ENCODE peak calls at places on chromosomes 12 and 14, in four cellular contexts. One of them, this sample, is unnamed.

GRCh38 chr12:76883151-76883550 is 4.3 kb upstream of the CSRP2 start:
- DNase-seq in posterior cingulate gyrus: no peak
- DNase-seq in CD8-positive, alpha-beta memory T cell: no peak
- DNase-seq in Peyer's patch: no peak
- DNase-seq in this sample: no peak

GRCh38 chr12:9253464-9253863 is 45.3 kb upstream of the PZP start:
- DNase-seq in posterior cingulate gyrus: no peak
- DNase-seq in CD8-positive, alpha-beta memory T cell: no peak
- DNase-seq in Peyer's patch: no peak
- DNase-seq in this sample: no peak

GRCh38 chr12:52258335-52258901 is 16.0 kb upstream of the KRT86 start:
- DNase-seq in posterior cingulate gyrus: no peak
- DNase-seq in CD8-positive, alpha-beta memory T cell: no peak
- DNase-seq in Peyer's patch: no peak
- DNase-seq in this sample: no peak

GRCh38 chr12:4909734-4910501 is at the start of gene KCNA1:
- DNase-seq in posterior cingulate gyrus: peak
- DNase-seq in CD8-positive, alpha-beta memory T cell: no peak
- DNase-seq in Peyer's patch: no peak
- DNase-seq in this sample: no peak

GRCh38 chr14:70809238-70810214 is at the start of gene MAP3K9:
- DNase-seq in posterior cingulate gyrus: peak
- DNase-seq in CD8-positive, alpha-beta memory T cell: peak
- DNase-seq in Peyer's patch: peak
- DNase-seq in this sample: peak

GRCh38 chr12:92765871-92766270 is 63.1 kb downstream of the PLEKHG7 start:
- DNase-seq in posterior cingulate gyrus: no peak
- DNase-seq in CD8-positive, alpha-beta memory T cell: no peak
- DNase-seq in Peyer's patch: no peak
- DNase-seq in this sample: no peak

GRCh38 chr12:96241484-96242256 is 47.5 kb downstream of the ELK3 start:
- DNase-seq in posterior cingulate gyrus: no peak
- DNase-seq in CD8-positive, alpha-beta memory T cell: peak
- DNase-seq in Peyer's patch: peak
- DNase-seq in this sample: no peak

GRCh38 chr14:33567003-33567735 is 383.7 kb downstream of the EGLN3 start:
- DNase-seq in posterior cingulate gyrus: no peak
- DNase-seq in CD8-positive, alpha-beta memory T cell: no peak
- DNase-seq in Peyer's patch: no peak
- DNase-seq in this sample: no peak

GRCh38 chr12:41225179-41225578 is 37.1 kb downstream of the PDZRN4 start:
- DNase-seq in posterior cingulate gyrus: no peak
- DNase-seq in CD8-positive, alpha-beta memory T cell: no peak
- DNase-seq in Peyer's patch: no peak
- DNase-seq in this sample: no peak

GRCh38 chr12:27185234-27186045 is 58.6 kb upstream of the STK38L start:
- DNase-seq in posterior cingulate gyrus: no peak
- DNase-seq in CD8-positive, alpha-beta memory T cell: no peak
- DNase-seq in Peyer's patch: no peak
- DNase-seq in this sample: no peak

GRCh38 chr14:94936411-94936892 is 166.5 kb upstream of the GSC start:
- DNase-seq in posterior cingulate gyrus: peak
- DNase-seq in CD8-positive, alpha-beta memory T cell: no peak
- DNase-seq in Peyer's patch: peak
- DNase-seq in this sample: peak

GRCh38 chr12:77104792-77105191 is 39.4 kb upstream of the E2F7 start:
- DNase-seq in posterior cingulate gyrus: no peak
- DNase-seq in CD8-positive, alpha-beta memory T cell: no peak
- DNase-seq in Peyer's patch: no peak
- DNase-seq in this sample: no peak